ENCODE peak calls at places on chromosomes 6 and 20, in seven cellular contexts. A is CD8-positive, alpha-beta T cell; R is HL-60; E is DND-41; Z is stomach; S is tibial artery; G is lung. O is an unnamed sample.

GRCh38 chr20:9408422-9409300 is 105.7 kb upstream of the LAMP5 start:
- DNase-seq in A (no peak), R (no peak), E (no peak), Z (no peak), S (no peak), G (no peak), O (no peak)

GRCh38 chr6:116060572-116061283 is at the start of gene FRK:
- DNase-seq in A (no peak), R (no peak), E (no peak), Z (peak; percentile 70), S (peak; percentile 74), G (peak; percentile 70), O (peak; percentile 85)

GRCh38 chr6:144283781-144284473 is 1.2 kb upstream of the UTRN start:
- DNase-seq in A (no peak), R (no peak), E (no peak), Z (no peak), S (no peak), G (peak; percentile 7), O (no peak)

GRCh38 chr6:149357726-149358538 is 40.4 kb downstream of the TAB2 start:
- DNase-seq in A (no peak), R (no peak), E (no peak), Z (no peak), S (no peak), G (no peak), O (no peak)

GRCh38 chr6:52910091-52910490 is 593 bp upstream of the GSTA3 start:
- DNase-seq in A (no peak), R (no peak), E (no peak), Z (no peak), S (no peak), G (no peak), O (no peak)

GRCh38 chr20:47936612-47937011 is 151.3 kb upstream of the SULF2 start:
- DNase-seq in A (no peak), R (no peak), E (no peak), Z (no peak), S (no peak), G (no peak), O (no peak)

GRCh38 chr20:3710703-3711417 is 1.5 kb downstream of the SIGLEC1 start:
- DNase-seq in A (peak; percentile 69), R (peak; percentile 48), E (peak; percentile 83), Z (peak; percentile 74), S (no peak), G (peak; percentile 67), O (peak; percentile 56)

GRCh38 chr6:125779924-125780539 is 10.7 kb upstream of the NCOA7 start:
- DNase-seq in A (peak; percentile 78), R (peak; percentile 91), E (peak; percentile 82), Z (peak; percentile 85), S (peak; percentile 91), G (peak; percentile 82), O (peak; percentile 89)

GRCh38 chr6:41594326-41594725 is 43.9 kb upstream of the MDFI start:
- DNase-seq in A (no peak), R (no peak), E (no peak), Z (no peak), S (no peak), G (no peak), O (no peak)

GRCh38 chr6:46501136-46502089 is 10.2 kb upstream of the RCAN2 start:
- DNase-seq in A (no peak), R (no peak), E (no peak), Z (no peak), S (no peak), G (no peak), O (no peak)

GRCh38 chr6:23266536-23266935 is 697.2 kb downstream of the HDGFL1 start:
- DNase-seq in A (no peak), R (no peak), E (no peak), Z (no peak), S (no peak), G (no peak), O (no peak)

GRCh38 chr6:21598662-21599061 is 5.1 kb downstream of the SOX4 start:
- DNase-seq in A (no peak), R (no peak), E (no peak), Z (no peak), S (no peak), G (no peak), O (no peak)

GRCh38 chr6:27889628-27890315 is 22.4 kb downstream of the OR2B2 start:
- DNase-seq in A (no peak), R (no peak), E (peak; percentile 73), Z (no peak), S (no peak), G (no peak), O (no peak)

GRCh38 chr6:113873043-113873667 is 16.0 kb downstream of the MARCKS start:
- DNase-seq in A (no peak), R (peak; percentile 80), E (peak; percentile 71), Z (peak; percentile 76), S (peak; percentile 68), G (peak; percentile 40), O (peak; percentile 72)

GRCh38 chr6:166736606-166737005 is 109.6 kb upstream of the RPS6KA2 start:
- DNase-seq in A (no peak), R (no peak), E (no peak), Z (no peak), S (no peak), G (no peak), O (no peak)

GRCh38 chr20:34579936-34580587 is 21.5 kb downstream of the MAP1LC3A start:
- DNase-seq in A (no peak), R (no peak), E (no peak), Z (peak; percentile 42), S (no peak), G (no peak), O (no peak)

GRCh38 chr6:10976571-10976970 is 67.5 kb downstream of the ELOVL2 start:
- DNase-seq in A (no peak), R (no peak), E (no peak), Z (no peak), S (no peak), G (no peak), O (no peak)

GRCh38 chr6:127069659-127070279 is 48.7 kb upstream of the RSPO3 start:
- DNase-seq in A (no peak), R (no peak), E (no peak), Z (no peak), S (no peak), G (no peak), O (no peak)

GRCh38 chr6:25960689-25961088 is 1.9 kb upstream of the TRIM38 start:
- DNase-seq in A (no peak), R (no peak), E (no peak), Z (no peak), S (no peak), G (no peak), O (no peak)

GRCh38 chr6:167699141-167700036 is 127.3 kb upstream of the AFDN start:
- DNase-seq in A (peak; percentile 21), R (peak; percentile 74), E (peak; percentile 33), Z (peak; percentile 49), S (peak; percentile 81), G (peak; percentile 68), O (peak; percentile 46)

GRCh38 chr20:1830240-1830639 is 65.0 kb upstream of the SIRPA start:
- DNase-seq in A (no peak), R (no peak), E (no peak), Z (no peak), S (no peak), G (peak; percentile 38), O (peak; percentile 50)

DNA sequence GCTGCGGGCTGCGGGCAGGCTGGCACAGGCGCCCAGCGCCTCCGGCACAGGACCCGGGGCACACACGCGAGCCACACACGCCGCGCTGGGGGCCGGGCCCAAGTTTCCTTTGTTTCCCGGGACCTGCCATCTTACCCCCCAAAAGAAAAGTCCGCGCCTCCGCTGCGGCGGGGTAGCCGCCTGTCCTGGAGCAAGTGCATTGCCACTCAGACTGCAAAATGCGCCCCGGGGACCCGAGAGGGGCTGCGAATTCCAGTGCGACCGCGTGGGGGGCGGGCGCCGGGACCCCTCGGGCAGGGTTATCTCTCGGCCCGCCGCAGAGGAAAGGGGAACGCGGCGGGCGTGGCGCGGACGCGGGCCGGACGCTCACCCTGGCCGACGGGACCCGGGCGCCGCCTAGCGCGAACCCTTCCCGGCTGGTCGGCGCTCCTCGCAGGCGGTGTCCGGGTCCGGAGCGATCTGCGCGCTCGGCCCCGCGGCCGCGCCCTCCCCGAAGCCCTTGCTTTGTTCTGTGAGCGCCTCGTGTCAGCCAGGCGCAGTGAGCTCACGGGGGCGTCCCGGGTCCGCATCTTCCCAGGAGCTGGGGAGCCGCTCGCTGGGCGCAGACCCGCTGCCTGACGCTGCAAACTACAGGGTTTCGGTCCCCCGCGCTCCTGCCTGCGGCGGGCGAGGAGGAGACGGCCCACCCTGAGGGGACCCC is 620 bp upstream of the CD24 start:
- DNase-seq in A (no peak), R (peak; percentile 47), E (no peak), Z (peak; percentile 75), S (peak; percentile 63), G (peak; percentile 33), O (peak; percentile 75)
- TF ChIP-seq CTCF in A (no peak), R (no peak), E (no peak), Z (peak; percentile 13), S (no peak), G (no peak), O (no peak)

DNA sequence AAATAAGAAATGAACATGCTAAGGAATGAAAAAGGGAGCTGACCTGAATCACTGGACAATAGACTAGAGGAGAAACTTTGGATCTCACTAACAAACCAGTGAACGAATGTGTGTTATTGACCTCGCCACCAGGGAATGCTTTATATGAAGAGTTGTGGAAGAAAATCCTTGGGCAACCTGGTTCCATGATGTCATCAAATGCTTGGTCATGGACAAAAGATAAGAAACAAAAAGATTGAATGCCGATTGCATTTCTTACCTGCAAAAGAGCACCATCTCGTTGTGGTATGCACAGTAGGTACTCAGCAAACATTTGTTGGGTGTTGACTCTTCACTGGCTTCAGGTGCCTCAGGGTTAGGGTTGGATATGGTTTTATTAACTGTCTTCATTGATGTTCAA is 165.2 kb upstream of the TSHZ2 start:
- DNase-seq in A (no peak), R (no peak), E (no peak), Z (no peak), S (no peak), G (no peak), O (no peak)
- H3K27ac ChIP-seq in A (no peak overlapping the region), R (no peak overlapping the region), E (no peak overlapping the region), Z (no peak overlapping the region), S (no peak overlapping the region), G (no peak overlapping the region), O (no peak overlapping the region)

GRCh38 chr6:69105288-69105687 is 470.2 kb downstream of the ADGRB3 start:
- DNase-seq in A (no peak), R (no peak), E (no peak), Z (no peak), S (no peak), G (no peak), O (no peak)
- TF ChIP-seq CTCF in A (no peak), R (no peak), E (no peak), Z (no peak), S (no peak), G (no peak), O (no peak)

DNA sequence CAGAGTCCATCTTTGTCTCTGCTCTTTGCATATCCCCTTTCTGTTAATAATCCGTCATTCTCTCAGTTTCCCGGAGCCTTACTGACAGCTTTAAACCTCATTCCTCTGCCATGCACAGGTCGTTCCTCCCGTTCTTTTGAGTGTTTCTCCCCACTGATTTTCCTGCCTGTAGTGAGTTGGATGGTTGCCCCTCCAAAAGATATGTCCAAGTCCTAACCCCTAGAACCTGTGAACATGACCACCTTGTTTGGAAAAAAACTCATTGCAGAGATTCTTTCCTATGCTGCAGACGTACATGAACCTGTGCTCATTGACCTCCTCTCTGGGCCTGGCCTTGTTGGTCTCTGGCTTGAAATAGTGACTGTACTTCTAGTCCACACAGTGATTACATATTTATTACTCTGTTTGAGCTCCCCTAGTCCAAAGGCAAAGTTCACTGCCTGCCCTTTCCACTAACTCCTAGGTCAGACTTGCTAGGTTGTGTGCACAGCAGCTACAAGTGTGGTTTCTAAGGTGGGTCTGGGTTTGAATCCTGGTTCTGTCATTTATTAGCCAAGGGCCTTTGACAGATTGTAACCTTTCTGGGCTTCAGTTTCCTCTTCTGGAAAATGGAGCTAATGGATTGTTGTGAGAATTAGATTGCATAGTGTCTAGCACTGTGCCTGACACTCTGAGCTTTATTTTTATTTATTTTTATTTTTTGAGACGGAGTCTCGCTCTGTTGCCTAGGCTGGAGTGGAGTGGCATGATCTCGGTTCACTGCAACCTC is 29.3 kb downstream of the PPARD start:
- DNase-seq in A (no peak), R (no peak), E (no peak), Z (no peak), S (no peak), G (no peak), O (no peak)
- H3K27ac ChIP-seq in A (no peak overlapping the region), R (peak overlapping the region; percentile 46), E (no peak overlapping the region), Z (no peak overlapping the region), S (no peak overlapping the region), G (no peak overlapping the region), O (peak overlapping the region; percentile 6)